ENCODE peak calls at places on chromosome 15, in seven cellular contexts. N is HS-27A; Y is mesendoderm; F is RPMI8226; C is frontal cortex; H is neuronal stem cell; D is activated naive CD4-positive, alpha-beta T cell treated with anti-CD3 and anti-CD28 coated beads, Interleukin-2, amount 50 U/mL, for 16 hours. J is an unnamed sample.

GRCh38 chr15:61822511-61822910 is 237.7 kb downstream of the VPS13C start:
- DNase-seq in N (no peak), Y (no peak), F (no peak), C (no peak), H (no peak), D (no peak), J (no peak)

GRCh38 chr15:40959331-40960141 is 6.3 kb downstream of the CHAC1 start:
- DNase-seq in N (no peak), Y (peak), F (no peak), C (no peak), H (no peak), D (no peak), J (no peak)

GRCh38 chr15:91271565-91272153 is 171.6 kb downstream of the SV2B start:
- DNase-seq in N (peak), Y (peak), F (peak), C (peak), H (peak), D (peak), J (peak)

GRCh38 chr15:66622677-66623076 is 56.9 kb upstream of the LCTL start:
- DNase-seq in N (no peak), Y (peak), F (no peak), C (no peak), H (no peak), D (no peak), J (no peak)

GRCh38 chr15:22951381-22952280 is 28.5 kb downstream of the CYFIP1 start:
- DNase-seq in N (no peak), Y (no peak), F (no peak), C (no peak), H (no peak), D (no peak), J (no peak)

GRCh38 chr15:40769310-40770146 is at the start of gene C15orf62:
- DNase-seq in N (no peak), Y (no peak), F (no peak), C (no peak), H (no peak), D (peak), J (no peak)

GRCh38 chr15:62454567-62455172 is 289.6 kb upstream of the C2CD4B start:
- DNase-seq in N (no peak), Y (no peak), F (peak), C (no peak), H (no peak), D (no peak), J (no peak)

GRCh38 chr15:55799287-55800212 is 56.6 kb upstream of the PRTG start:
- DNase-seq in N (no peak), Y (peak), F (peak), C (peak), H (peak), D (no peak), J (peak)

GRCh38 chr15:40936234-40936708 is 7.1 kb downstream of the DLL4 start:
- DNase-seq in N (no peak), Y (no peak), F (no peak), C (no peak), H (no peak), D (no peak), J (no peak)

GRCh38 chr15:64635486-64635815 is 139.9 kb downstream of the RBPMS2 start:
- DNase-seq in N (no peak), Y (peak), F (peak), C (no peak), H (peak), D (no peak), J (no peak)

GRCh38 chr15:60419752-60420151 is 22.0 kb upstream of the ANXA2 start:
- DNase-seq in N (no peak), Y (no peak), F (no peak), C (no peak), H (no peak), D (no peak), J (no peak)

GRCh38 chr15:53115563-53115962 is 325.4 kb upstream of the ONECUT1 start:
- DNase-seq in N (no peak), Y (no peak), F (no peak), C (no peak), H (no peak), D (no peak), J (no peak)

GRCh38 chr15:33153548-33153947 is 41.0 kb downstream of the FMN1 start:
- DNase-seq in N (no peak), Y (no peak), F (no peak), C (no peak), H (no peak), D (no peak), J (no peak)

GRCh38 chr15:97235285-97235985 is 725.1 kb upstream of the ARRDC4 start:
- DNase-seq in N (peak), Y (peak), F (peak), C (no peak), H (peak), D (peak), J (no peak)

GRCh38 chr15:28021281-28022039 is 77.7 kb downstream of the OCA2 start:
- DNase-seq in N (peak), Y (peak), F (peak), C (no peak), H (peak), D (no peak), J (no peak)

GRCh38 chr15:100733088-100733487 is 130.7 kb downstream of the ASB7 start:
- DNase-seq in N (no peak), Y (peak), F (no peak), C (no peak), H (no peak), D (no peak), J (no peak)

GRCh38 chr15:38818156-38818745 is 253.6 kb upstream of the RASGRP1 start:
- DNase-seq in N (no peak), Y (peak), F (no peak), C (no peak), H (peak), D (no peak), J (no peak)

GRCh38 chr15:61794276-61794675 is 266.0 kb downstream of the VPS13C start:
- DNase-seq in N (no peak), Y (no peak), F (no peak), C (no peak), H (no peak), D (no peak), J (no peak)

GRCh38 chr15:75130597-75131268 is 70.9 kb upstream of the C15orf39 start:
- DNase-seq in N (no peak), Y (no peak), F (peak), C (no peak), H (no peak), D (no peak), J (no peak)

GRCh38 chr15:41559239-41559488 is 152 bp downstream of the TYRO3 start:
- DNase-seq in N (no peak), Y (no peak), F (no peak), C (no peak), H (no peak), D (no peak), J (no peak)

GRCh38 chr15:63494406-63494805 is 10.0 kb upstream of the USP3 start:
- DNase-seq in N (no peak), Y (no peak), F (no peak), C (no peak), H (no peak), D (no peak), J (no peak)

GRCh38 chr15:47888721-47889120 is 171.4 kb downstream of the SEMA6D start:
- DNase-seq in N (no peak), Y (no peak), F (no peak), C (no peak), H (no peak), D (no peak), J (no peak)

GRCh38 chr15:98850991-98851776 is 156.4 kb downstream of the PGPEP1L start:
- DNase-seq in N (peak), Y (peak), F (peak), C (peak), H (peak), D (peak), J (peak)

GRCh38 chr15:36329592-36329991 is 249.8 kb upstream of the CDIN1 start:
- DNase-seq in N (no peak), Y (no peak), F (no peak), C (no peak), H (no peak), D (no peak), J (no peak)

J was measured in NCI-H1930.